ENCODE peak calls at places on chromosomes 5 and 9, in six cellular contexts. One of them, this sample, is unnamed.

GRCh38 chr5:151002681-151003502 is 17.5 kb upstream of the GPX3 start:
- DNase-seq in IMR-90: no peak
- DNase-seq in mesenchymal stem cell: no peak
- DNase-seq in neuronal stem cell: no peak
- DNase-seq in mesendoderm: peak; percentile 75
- DNase-seq in H1: no peak
- DNase-seq in this sample: no peak

GRCh38 chr9:121634800-121635261 is 16.6 kb upstream of the DAB2IP start:
- DNase-seq in IMR-90: peak; percentile 13
- DNase-seq in mesenchymal stem cell: peak; percentile 33
- DNase-seq in mesendoderm: peak; percentile 72
- DNase-seq in H1: no peak
- DNase-seq in neuronal stem cell: peak; percentile 58
- DNase-seq in this sample: no peak

GRCh38 chr9:14515564-14516198 is 177.6 kb downstream of the ZDHHC21 start:
- DNase-seq in H1: peak; percentile 65
- DNase-seq in IMR-90: no peak
- DNase-seq in neuronal stem cell: no peak
- DNase-seq in mesenchymal stem cell: no peak
- DNase-seq in mesendoderm: peak; percentile 84
- DNase-seq in this sample: peak; percentile 22

GRCh38 chr9:14618851-14619250 is 74.4 kb downstream of the ZDHHC21 start:
- DNase-seq in IMR-90: no peak
- DNase-seq in mesenchymal stem cell: no peak
- DNase-seq in H1: no peak
- DNase-seq in neuronal stem cell: no peak
- DNase-seq in mesendoderm: no peak
- DNase-seq in this sample: no peak

GRCh38 chr5:147805030-147805454 is 22.5 kb upstream of the JAKMIP2 start:
- DNase-seq in neuronal stem cell: no peak
- DNase-seq in mesenchymal stem cell: peak; percentile 41
- DNase-seq in IMR-90: no peak
- DNase-seq in H1: no peak
- DNase-seq in mesendoderm: no peak
- DNase-seq in this sample: no peak

GRCh38 chr5:8458038-8458383 is 589.1 kb downstream of the MTRR start:
- DNase-seq in mesenchymal stem cell: no peak
- DNase-seq in IMR-90: peak; percentile 23
- DNase-seq in mesendoderm: no peak
- DNase-seq in neuronal stem cell: no peak
- DNase-seq in H1: no peak
- DNase-seq in this sample: no peak

GRCh38 chr9:97935291-97935690 is 2.7 kb downstream of the HEMGN start:
- DNase-seq in IMR-90: no peak
- DNase-seq in H1: no peak
- DNase-seq in mesenchymal stem cell: no peak
- DNase-seq in mesendoderm: no peak
- DNase-seq in neuronal stem cell: no peak
- DNase-seq in this sample: no peak

GRCh38 chr5:179620703-179621350 is 2.6 kb downstream of the HNRNPH1 start:
- DNase-seq in mesendoderm: peak; percentile 45
- DNase-seq in IMR-90: no peak
- DNase-seq in neuronal stem cell: no peak
- DNase-seq in mesenchymal stem cell: no peak
- DNase-seq in H1: no peak
- DNase-seq in this sample: peak; percentile 52

GRCh38 chr9:115680226-115680625 is 473.4 kb upstream of the PAPPA start:
- DNase-seq in mesenchymal stem cell: no peak
- DNase-seq in neuronal stem cell: no peak
- DNase-seq in IMR-90: peak; percentile 42
- DNase-seq in mesendoderm: no peak
- DNase-seq in H1: no peak
- DNase-seq in this sample: no peak

GRCh38 chr9:108640211-108640610 is 215.6 kb downstream of the ACTL7B start:
- DNase-seq in mesendoderm: no peak
- DNase-seq in neuronal stem cell: no peak
- DNase-seq in IMR-90: no peak
- DNase-seq in H1: no peak
- DNase-seq in mesenchymal stem cell: no peak
- DNase-seq in this sample: no peak

GRCh38 chr5:79318935-79319614 is 83.1 kb downstream of the JMY start:
- DNase-seq in mesenchymal stem cell: peak; percentile 93
- DNase-seq in H1: no peak
- DNase-seq in IMR-90: peak; percentile 99
- DNase-seq in neuronal stem cell: no peak
- DNase-seq in mesendoderm: peak; percentile 46
- DNase-seq in this sample: peak; percentile 46

GRCh38 chr5:160339406-160340140 is 27.2 kb upstream of the CCNJL start:
- DNase-seq in mesendoderm: no peak
- DNase-seq in mesenchymal stem cell: no peak
- DNase-seq in neuronal stem cell: no peak
- DNase-seq in H1: no peak
- DNase-seq in IMR-90: no peak
- DNase-seq in this sample: no peak

GRCh38 chr9:106286249-106286648 is 576.7 kb upstream of the ZNF462 start:
- DNase-seq in IMR-90: no peak
- DNase-seq in neuronal stem cell: peak; percentile 51
- DNase-seq in H1: peak; percentile 17
- DNase-seq in mesenchymal stem cell: peak; percentile 22
- DNase-seq in mesendoderm: peak; percentile 88
- DNase-seq in this sample: no peak

GRCh38 chr9:84744726-84745125 is 75.2 kb downstream of the NTRK2 start:
- DNase-seq in H1: no peak
- DNase-seq in IMR-90: no peak
- DNase-seq in neuronal stem cell: no peak
- DNase-seq in mesenchymal stem cell: no peak
- DNase-seq in mesendoderm: no peak
- DNase-seq in this sample: no peak

GRCh38 chr5:131749138-131749537 is 47.7 kb downstream of the FNIP1 start:
- DNase-seq in neuronal stem cell: no peak
- DNase-seq in mesendoderm: no peak
- DNase-seq in mesenchymal stem cell: peak; percentile 32
- DNase-seq in H1: no peak
- DNase-seq in IMR-90: peak; percentile 86
- DNase-seq in this sample: no peak

GRCh38 chr9:119289740-119290139 is 79.5 kb downstream of the BRINP1 start:
- DNase-seq in H1: no peak
- DNase-seq in mesenchymal stem cell: peak; percentile 33
- DNase-seq in mesendoderm: peak; percentile 78
- DNase-seq in IMR-90: no peak
- DNase-seq in neuronal stem cell: peak; percentile 64
- DNase-seq in this sample: peak; percentile 52

GRCh38 chr5:42807722-42808447 is 3.8 kb downstream of the SELENOP start:
- DNase-seq in mesendoderm: peak; percentile 16
- DNase-seq in neuronal stem cell: no peak
- DNase-seq in mesenchymal stem cell: no peak
- DNase-seq in IMR-90: peak; percentile 4
- DNase-seq in H1: no peak
- DNase-seq in this sample: no peak

GRCh38 chr5:72325566-72326297 is 5.6 kb downstream of the PTCD2 start:
- DNase-seq in mesendoderm: no peak
- DNase-seq in IMR-90: peak; percentile 85
- DNase-seq in H1: no peak
- DNase-seq in neuronal stem cell: no peak
- DNase-seq in mesenchymal stem cell: no peak
- DNase-seq in this sample: no peak

GRCh38 chr5:14872070-14872989 is 752 bp upstream of the ANKH start:
- DNase-seq in neuronal stem cell: no peak
- DNase-seq in IMR-90: peak; percentile 8
- DNase-seq in H1: no peak
- DNase-seq in mesenchymal stem cell: peak; percentile 56
- DNase-seq in mesendoderm: peak; percentile 40
- DNase-seq in this sample: peak; percentile 25

GRCh38 chr5:926416-927171 is 33.9 kb downstream of the TRIP13 start:
- DNase-seq in IMR-90: no peak
- DNase-seq in mesenchymal stem cell: peak; percentile 47
- DNase-seq in mesendoderm: peak; percentile 47
- DNase-seq in H1: no peak
- DNase-seq in neuronal stem cell: peak; percentile 26
- DNase-seq in this sample: no peak

GRCh38 chr5:2303391-2304100 is 420.8 kb upstream of the IRX4 start:
- DNase-seq in mesenchymal stem cell: no peak
- DNase-seq in H1: no peak
- DNase-seq in mesendoderm: no peak
- DNase-seq in neuronal stem cell: no peak
- DNase-seq in IMR-90: no peak
- DNase-seq in this sample: no peak

GRCh38 chr5:34709861-34710673 is 53.9 kb downstream of the RAI14 start:
- DNase-seq in mesenchymal stem cell: peak; percentile 83
- DNase-seq in H1: no peak
- DNase-seq in neuronal stem cell: no peak
- DNase-seq in mesendoderm: peak; percentile 50
- DNase-seq in IMR-90: peak; percentile 95
- DNase-seq in this sample: peak; percentile 36

GRCh38 chr9:71515103-71515502 is 253.2 kb downstream of the CEMIP2 start:
- DNase-seq in mesenchymal stem cell: no peak
- DNase-seq in H1: no peak
- DNase-seq in neuronal stem cell: no peak
- DNase-seq in mesendoderm: no peak
- DNase-seq in IMR-90: no peak
- DNase-seq in this sample: no peak

GRCh38 chr9:86098793-86099694 is at the start of gene GOLM1:
- DNase-seq in neuronal stem cell: peak; percentile 63
- DNase-seq in IMR-90: peak; percentile 60
- DNase-seq in H1: no peak
- DNase-seq in mesendoderm: peak; percentile 61
- DNase-seq in mesenchymal stem cell: peak; percentile 70
- DNase-seq in this sample: peak; percentile 79

GRCh38 chr9:136409557-136410455 is 608 bp downstream of the ENTR1 start:
- DNase-seq in mesenchymal stem cell: peak; percentile 65
- DNase-seq in neuronal stem cell: no peak
- DNase-seq in mesendoderm: peak; percentile 44
- DNase-seq in IMR-90: peak; percentile 22
- DNase-seq in H1: no peak
- DNase-seq in this sample: peak; percentile 31

GRCh38 chr9:63817622-63818518 is 1467.1 kb downstream of the FOXD4L5 start:
- DNase-seq in neuronal stem cell: peak; percentile 37
- DNase-seq in IMR-90: peak; percentile 8
- DNase-seq in mesenchymal stem cell: peak; percentile 8
- DNase-seq in mesendoderm: peak; percentile 22
- DNase-seq in H1: no peak
- DNase-seq in this sample: peak; percentile 20

GRCh38 chr5:11390369-11390768 is 513.9 kb downstream of the CTNND2 start:
- DNase-seq in H1: no peak
- DNase-seq in IMR-90: no peak
- DNase-seq in mesenchymal stem cell: no peak
- DNase-seq in neuronal stem cell: no peak
- DNase-seq in mesendoderm: no peak
- DNase-seq in this sample: no peak

GRCh38 chr5:150671509-150672236 is 10.6 kb downstream of the MYOZ3 start:
- DNase-seq in H1: no peak
- DNase-seq in mesendoderm: peak; percentile 79
- DNase-seq in neuronal stem cell: no peak
- DNase-seq in IMR-90: no peak
- DNase-seq in mesenchymal stem cell: no peak
- DNase-seq in this sample: no peak

GRCh38 chr5:96781031-96781733 is 26.6 kb downstream of the ERAP1 start:
- DNase-seq in H1: no peak
- DNase-seq in mesenchymal stem cell: peak; percentile 29
- DNase-seq in neuronal stem cell: no peak
- DNase-seq in IMR-90: peak; percentile 49
- DNase-seq in mesendoderm: no peak
- DNase-seq in this sample: no peak

GRCh38 chr9:110788871-110789270 is 120.3 kb downstream of the MUSK start:
- DNase-seq in neuronal stem cell: no peak
- DNase-seq in mesenchymal stem cell: no peak
- DNase-seq in H1: no peak
- DNase-seq in IMR-90: no peak
- DNase-seq in mesendoderm: no peak
- DNase-seq in this sample: peak; percentile 71

GRCh38 chr9:132078369-132079356 is 1.0 kb downstream of the MED27 start:
- DNase-seq in H1: no peak
- DNase-seq in mesenchymal stem cell: peak; percentile 13
- DNase-seq in IMR-90: peak; percentile 47
- DNase-seq in mesendoderm: peak; percentile 10
- DNase-seq in neuronal stem cell: no peak
- DNase-seq in this sample: no peak

DNA sequence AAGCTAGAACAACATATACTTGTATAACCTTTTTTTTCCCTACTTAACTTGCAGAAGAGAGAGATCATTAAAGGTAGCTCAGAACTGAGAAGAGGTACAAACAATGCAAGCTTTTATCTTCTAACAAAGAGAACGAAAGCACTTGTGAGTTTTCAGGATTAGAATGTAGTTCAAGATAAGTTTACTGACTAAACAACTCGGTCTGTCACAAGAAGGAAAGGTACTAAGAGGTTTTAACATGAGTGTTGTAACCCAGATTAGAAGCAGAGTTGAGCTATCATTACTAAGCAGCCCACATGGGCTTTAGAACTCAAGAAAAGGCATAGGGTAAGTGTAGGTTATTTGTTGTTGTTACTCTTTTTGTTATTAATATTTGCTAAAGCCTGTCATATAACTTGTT is 25.2 kb downstream of the GIN1 start:
- DNase-seq in IMR-90: no peak
- DNase-seq in H1: no peak
- DNase-seq in neuronal stem cell: no peak
- DNase-seq in mesendoderm: peak; percentile 58
- DNase-seq in mesenchymal stem cell: no peak
- DNase-seq in this sample: no peak
- H3K4me3 ChIP-seq in IMR-90: no peak overlapping the region
- H3K4me3 ChIP-seq in H1: no peak overlapping the region
- H3K4me3 ChIP-seq in neuronal stem cell: no peak overlapping the region
- H3K4me3 ChIP-seq in mesendoderm: no peak overlapping the region
- H3K4me3 ChIP-seq in mesenchymal stem cell: no peak overlapping the region
- H3K4me3 ChIP-seq in this sample: no peak overlapping the region

GRCh38 chr9:34334337-34334824 is 5.0 kb downstream of the NUDT2 start:
- DNase-seq in mesendoderm: peak; percentile 93
- DNase-seq in neuronal stem cell: no peak
- DNase-seq in IMR-90: peak; percentile 32
- DNase-seq in H1: no peak
- DNase-seq in mesenchymal stem cell: no peak
- DNase-seq in this sample: no peak
- H4K8ac ChIP-seq in mesendoderm: no peak overlapping the region
- H4K8ac ChIP-seq in neuronal stem cell: no peak overlapping the region
- H4K8ac ChIP-seq in IMR-90: no peak overlapping the region
- H4K8ac ChIP-seq in H1: no peak overlapping the region
- H4K8ac ChIP-seq in mesenchymal stem cell: no peak overlapping the region
- H4K8ac ChIP-seq in this sample: no peak overlapping the region

DNA sequence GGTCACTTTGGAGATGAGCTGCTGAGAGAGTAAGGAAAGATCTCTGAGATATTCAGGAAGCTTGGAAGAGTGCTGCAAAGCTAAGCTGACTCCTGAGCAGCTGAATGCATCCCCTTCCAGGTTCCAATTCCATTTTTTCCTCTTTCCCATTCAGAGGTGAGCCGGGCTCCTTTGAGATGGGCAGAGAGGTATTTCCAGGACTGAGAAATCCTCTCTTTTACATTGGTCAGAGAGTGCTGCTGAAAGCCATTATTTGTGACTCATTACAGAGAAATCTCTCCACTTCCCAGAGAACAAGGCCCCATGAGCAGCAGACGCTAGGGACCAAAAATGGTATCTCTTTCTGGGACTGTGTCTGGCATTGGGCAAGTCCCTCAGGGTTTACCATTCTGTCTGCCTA is 3.7 kb downstream of the MCTP1 start:
- DNase-seq in mesenchymal stem cell: peak; percentile 22
- DNase-seq in IMR-90: peak; percentile 1
- DNase-seq in neuronal stem cell: no peak
- DNase-seq in mesendoderm: peak; percentile 95
- DNase-seq in H1: no peak
- DNase-seq in this sample: no peak
- H3K4me3 ChIP-seq in mesenchymal stem cell: no peak overlapping the region
- H3K4me3 ChIP-seq in IMR-90: no peak overlapping the region
- H3K4me3 ChIP-seq in neuronal stem cell: no peak overlapping the region
- H3K4me3 ChIP-seq in mesendoderm: no peak overlapping the region
- H3K4me3 ChIP-seq in H1: no peak overlapping the region
- H3K4me3 ChIP-seq in this sample: no peak overlapping the region

GRCh38 chr5:23631283-23632045 is 124.1 kb downstream of the PRDM9 start:
- DNase-seq in H1: no peak
- DNase-seq in mesendoderm: no peak
- DNase-seq in neuronal stem cell: no peak
- DNase-seq in IMR-90: peak; percentile 1
- DNase-seq in mesenchymal stem cell: peak; percentile 25
- DNase-seq in this sample: peak; percentile 45
- H4K8ac ChIP-seq in H1: no peak overlapping the region
- H4K8ac ChIP-seq in mesendoderm: no peak overlapping the region
- H4K8ac ChIP-seq in neuronal stem cell: no peak overlapping the region
- H4K8ac ChIP-seq in IMR-90: no peak overlapping the region
- H4K8ac ChIP-seq in mesenchymal stem cell: no peak overlapping the region
- H4K8ac ChIP-seq in this sample: no peak overlapping the region